ENCODE peak calls at places on chromosomes 16 and 17, in ten cellular contexts. One of them, this sample, is unnamed.

GRCh38 chr16:50879873-50880695 is 138.2 kb downstream of the CYLD start:
- DNase-seq in stimulated activated CD8-positive, alpha-beta memory T cell treated with anti-CD3 and anti-CD28 coated beads, Interleukin-7, amount 100 ng/mL, for 4 hours: no peak
- DNase-seq in EL: no peak
- DNase-seq in colonic mucosa: no peak
- DNase-seq in dermis blood vessel endothelial cell: no peak
- DNase-seq in left kidney: peak; percentile 85
- DNase-seq in fibroblast of mammary gland: no peak
- DNase-seq in left cardiac atrium: no peak
- DNase-seq in ascending aorta: peak; percentile 15
- DNase-seq in aorta: no peak
- DNase-seq in this sample: peak; percentile 91

GRCh38 chr17:2929881-2930533 is 133.4 kb downstream of the OR1D5 start:
- DNase-seq in stimulated activated CD8-positive, alpha-beta memory T cell treated with anti-CD3 and anti-CD28 coated beads, Interleukin-7, amount 100 ng/mL, for 4 hours: no peak
- DNase-seq in EL: peak; percentile 31
- DNase-seq in colonic mucosa: peak; percentile 68
- DNase-seq in dermis blood vessel endothelial cell: peak; percentile 62
- DNase-seq in left kidney: peak; percentile 72
- DNase-seq in fibroblast of mammary gland: peak; percentile 49
- DNase-seq in left cardiac atrium: peak; percentile 51
- DNase-seq in ascending aorta: no peak
- DNase-seq in aorta: no peak
- DNase-seq in this sample: peak; percentile 86

GRCh38 chr17:41552455-41552854 is 19.4 kb downstream of the KRT9 start:
- DNase-seq in stimulated activated CD8-positive, alpha-beta memory T cell treated with anti-CD3 and anti-CD28 coated beads, Interleukin-7, amount 100 ng/mL, for 4 hours: no peak
- DNase-seq in EL: no peak
- DNase-seq in colonic mucosa: no peak
- DNase-seq in dermis blood vessel endothelial cell: no peak
- DNase-seq in left kidney: no peak
- DNase-seq in fibroblast of mammary gland: no peak
- DNase-seq in left cardiac atrium: no peak
- DNase-seq in ascending aorta: no peak
- DNase-seq in aorta: peak; percentile 35
- DNase-seq in this sample: no peak

GRCh38 chr17:60832206-60832605 is 154.6 kb downstream of the BCAS3 start:
- DNase-seq in stimulated activated CD8-positive, alpha-beta memory T cell treated with anti-CD3 and anti-CD28 coated beads, Interleukin-7, amount 100 ng/mL, for 4 hours: no peak
- DNase-seq in EL: no peak
- DNase-seq in colonic mucosa: no peak
- DNase-seq in dermis blood vessel endothelial cell: no peak
- DNase-seq in left kidney: peak; percentile 64
- DNase-seq in fibroblast of mammary gland: peak; percentile 9
- DNase-seq in left cardiac atrium: no peak
- DNase-seq in ascending aorta: no peak
- DNase-seq in aorta: no peak
- DNase-seq in this sample: no peak

GRCh38 chr17:57803026-57803425 is 46.8 kb downstream of the MRPS23 start:
- DNase-seq in stimulated activated CD8-positive, alpha-beta memory T cell treated with anti-CD3 and anti-CD28 coated beads, Interleukin-7, amount 100 ng/mL, for 4 hours: no peak
- DNase-seq in EL: no peak
- DNase-seq in colonic mucosa: no peak
- DNase-seq in dermis blood vessel endothelial cell: no peak
- DNase-seq in left kidney: peak; percentile 78
- DNase-seq in fibroblast of mammary gland: no peak
- DNase-seq in left cardiac atrium: no peak
- DNase-seq in ascending aorta: no peak
- DNase-seq in aorta: no peak
- DNase-seq in this sample: peak; percentile 29

GRCh38 chr16:48003226-48003907 is 152.4 kb downstream of the ABCC12 start:
- DNase-seq in stimulated activated CD8-positive, alpha-beta memory T cell treated with anti-CD3 and anti-CD28 coated beads, Interleukin-7, amount 100 ng/mL, for 4 hours: no peak
- DNase-seq in EL: no peak
- DNase-seq in colonic mucosa: no peak
- DNase-seq in dermis blood vessel endothelial cell: no peak
- DNase-seq in left kidney: peak; percentile 72
- DNase-seq in fibroblast of mammary gland: peak; percentile 52
- DNase-seq in left cardiac atrium: no peak
- DNase-seq in ascending aorta: no peak
- DNase-seq in aorta: no peak
- DNase-seq in this sample: peak; percentile 93

GRCh38 chr16:4683255-4684029 is 9.9 kb upstream of the NUDT16L1 start:
- DNase-seq in stimulated activated CD8-positive, alpha-beta memory T cell treated with anti-CD3 and anti-CD28 coated beads, Interleukin-7, amount 100 ng/mL, for 4 hours: no peak
- DNase-seq in EL: no peak
- DNase-seq in colonic mucosa: no peak
- DNase-seq in dermis blood vessel endothelial cell: no peak
- DNase-seq in left kidney: peak; percentile 88
- DNase-seq in fibroblast of mammary gland: no peak
- DNase-seq in left cardiac atrium: no peak
- DNase-seq in ascending aorta: no peak
- DNase-seq in aorta: no peak
- DNase-seq in this sample: no peak

GRCh38 chr17:67818110-67819002 is 6.9 kb upstream of the BPTF start:
- DNase-seq in stimulated activated CD8-positive, alpha-beta memory T cell treated with anti-CD3 and anti-CD28 coated beads, Interleukin-7, amount 100 ng/mL, for 4 hours: no peak
- DNase-seq in EL: no peak
- DNase-seq in colonic mucosa: no peak
- DNase-seq in dermis blood vessel endothelial cell: peak; percentile 21
- DNase-seq in left kidney: peak; percentile 23
- DNase-seq in fibroblast of mammary gland: peak; percentile 41
- DNase-seq in left cardiac atrium: no peak
- DNase-seq in ascending aorta: no peak
- DNase-seq in aorta: no peak
- DNase-seq in this sample: no peak

GRCh38 chr16:70526403-70526802 is 2.8 kb downstream of the SF3B3 start:
- DNase-seq in stimulated activated CD8-positive, alpha-beta memory T cell treated with anti-CD3 and anti-CD28 coated beads, Interleukin-7, amount 100 ng/mL, for 4 hours: no peak
- DNase-seq in EL: no peak
- DNase-seq in colonic mucosa: no peak
- DNase-seq in dermis blood vessel endothelial cell: no peak
- DNase-seq in left kidney: no peak
- DNase-seq in fibroblast of mammary gland: no peak
- DNase-seq in left cardiac atrium: no peak
- DNase-seq in ascending aorta: no peak
- DNase-seq in aorta: no peak
- DNase-seq in this sample: no peak

GRCh38 chr16:12815361-12815760 is 11.7 kb upstream of the CPPED1 start:
- DNase-seq in stimulated activated CD8-positive, alpha-beta memory T cell treated with anti-CD3 and anti-CD28 coated beads, Interleukin-7, amount 100 ng/mL, for 4 hours: no peak
- DNase-seq in EL: no peak
- DNase-seq in colonic mucosa: no peak
- DNase-seq in dermis blood vessel endothelial cell: peak; percentile 16
- DNase-seq in left kidney: no peak
- DNase-seq in fibroblast of mammary gland: no peak
- DNase-seq in left cardiac atrium: no peak
- DNase-seq in ascending aorta: no peak
- DNase-seq in aorta: no peak
- DNase-seq in this sample: no peak